ENCODE peak calls at places on chromosome 2, in ten cellular contexts. L is fibroblast of pulmonary artery, F is IMR-90, Z is brain microvascular endothelial cell, Q is neural progenitor cell, D is aorta, U is AG04450, G is lower lobe of right lung, S is fibroblast of lung, E is Peyer's patch. N is an unnamed sample.

GRCh38 chr2:63622751-63623150 is 34.0 kb downstream of the MDH1 start:
- DNase-seq in L (no peak), F (no peak), Z (no peak), Q (no peak), D (no peak), U (no peak), G (no peak), S (no peak), E (no peak), N (no peak)

GRCh38 chr2:222043897-222044296 is 254.9 kb downstream of the PAX3 start:
- DNase-seq in L (no peak), F (no peak), Z (no peak), Q (no peak), D (no peak), U (no peak), G (no peak), S (no peak), E (no peak), N (no peak)

GRCh38 chr2:237073552-237073951 is 12.1 kb upstream of the COPS8 start:
- DNase-seq in L (peak), F (peak), Z (peak), Q (no peak), D (no peak), U (peak), G (no peak), S (peak), E (no peak), N (peak)

GRCh38 chr2:53087282-53087882 is 680.2 kb upstream of the CHAC2 start:
- DNase-seq in L (peak), F (peak), Z (no peak), Q (no peak), D (no peak), U (no peak), G (no peak), S (peak), E (no peak), N (peak)

GRCh38 chr2:209579236-209579749 is 155.4 kb downstream of the MAP2 start:
- DNase-seq in L (peak), F (no peak), Z (peak), Q (peak), D (no peak), U (no peak), G (no peak), S (peak), E (no peak), N (peak)

GRCh38 chr2:239882335-239882734 is 142.8 kb downstream of the NDUFA10 start:
- DNase-seq in L (peak), F (no peak), Z (no peak), Q (peak), D (no peak), U (no peak), G (peak), S (peak), E (peak), N (peak)

GRCh38 chr2:3462493-3463104 is 56.7 kb downstream of the ADI1 start:
- DNase-seq in L (no peak), F (no peak), Z (no peak), Q (no peak), D (peak), U (no peak), G (peak), S (no peak), E (peak), N (no peak)

GRCh38 chr2:46878886-46879285 is 36.7 kb downstream of the MCFD2 start:
- DNase-seq in L (peak), F (peak), Z (no peak), Q (peak), D (no peak), U (no peak), G (no peak), S (peak), E (peak), N (peak)

GRCh38 chr2:142291964-142292363 is 161.1 kb upstream of the LRP1B start:
- DNase-seq in L (no peak), F (no peak), Z (peak), Q (no peak), D (no peak), U (no peak), G (no peak), S (no peak), E (no peak), N (peak)

GRCh38 chr2:32772623-32773221 is 144.9 kb downstream of the TTC27 start:
- DNase-seq in L (peak), F (peak), Z (peak), Q (peak), D (no peak), U (peak), G (no peak), S (peak), E (no peak), N (peak)

GRCh38 chr2:210224660-210225460 is at the start of gene ACADL:
- DNase-seq in L (peak), F (no peak), Z (peak), Q (peak), D (peak), U (no peak), G (peak), S (peak), E (peak), N (peak)

GRCh38 chr2:145484443-145485086 is 964.6 kb upstream of the ZEB2 start:
- DNase-seq in L (peak), F (peak), Z (peak), Q (no peak), D (no peak), U (no peak), G (no peak), S (peak), E (no peak), N (peak)

GRCh38 chr2:206056286-206056685 is 29.7 kb downstream of the INO80D start:
- DNase-seq in L (no peak), F (no peak), Z (no peak), Q (no peak), D (no peak), U (no peak), G (no peak), S (no peak), E (no peak), N (no peak)

GRCh38 chr2:196206804-196207203 is 35.4 kb upstream of the STK17B start:
- DNase-seq in L (no peak), F (no peak), Z (no peak), Q (no peak), D (no peak), U (no peak), G (no peak), S (no peak), E (no peak), N (no peak)

GRCh38 chr2:29603341-29603740 is 318.0 kb downstream of the ALK start:
- DNase-seq in L (no peak), F (no peak), Z (no peak), Q (no peak), D (no peak), U (no peak), G (no peak), S (no peak), E (no peak), N (no peak)

GRCh38 chr2:41735446-41735845 is 312.4 kb upstream of the PKDCC start:
- DNase-seq in L (peak), F (no peak), Z (no peak), Q (no peak), D (no peak), U (no peak), G (no peak), S (no peak), E (no peak), N (no peak)

GRCh38 chr2:75140288-75140687 is 59.0 kb downstream of the TACR1 start:
- DNase-seq in L (peak), F (no peak), Z (no peak), Q (no peak), D (no peak), U (no peak), G (no peak), S (no peak), E (no peak), N (no peak)

GRCh38 chr2:158047156-158047611 is 54.5 kb upstream of the UPP2 start:
- DNase-seq in L (no peak), F (no peak), Z (no peak), Q (no peak), D (no peak), U (no peak), G (no peak), S (no peak), E (no peak), N (no peak)

GRCh38 chr2:37449686-37450392 is 105.4 kb downstream of the QPCT start:
- DNase-seq in L (peak), F (peak), Z (peak), Q (no peak), D (peak), U (no peak), G (no peak), S (no peak), E (no peak), N (peak)

GRCh38 chr2:50344509-50345106 is 687.3 kb downstream of the NRXN1 start:
- DNase-seq in L (no peak), F (no peak), Z (no peak), Q (peak), D (no peak), U (no peak), G (no peak), S (no peak), E (no peak), N (no peak)

GRCh38 chr2:495745-496275 is 181.4 kb downstream of the TMEM18 start:
- DNase-seq in L (no peak), F (no peak), Z (no peak), Q (no peak), D (no peak), U (no peak), G (no peak), S (no peak), E (no peak), N (no peak)

GRCh38 chr2:120237491-120237902 is 14.3 kb upstream of the TMEM185B start:
- DNase-seq in L (peak), F (peak), Z (peak), Q (peak), D (no peak), U (no peak), G (no peak), S (peak), E (no peak), N (peak)

GRCh38 chr2:165293439-165294420 is 54.5 kb downstream of the SCN2A start:
- DNase-seq in L (peak), F (peak), Z (peak), Q (peak), D (no peak), U (peak), G (no peak), S (peak), E (peak), N (peak)

GRCh38 chr2:97966545-97967215 is 29.1 kb downstream of the TMEM131 start:
- DNase-seq in L (no peak), F (peak), Z (no peak), Q (no peak), D (no peak), U (no peak), G (no peak), S (no peak), E (no peak), N (no peak)

GRCh38 chr2:74659462-74659861 is 5.4 kb downstream of the SEMA4F start:
- DNase-seq in L (no peak), F (peak), Z (no peak), Q (no peak), D (no peak), U (no peak), G (no peak), S (no peak), E (no peak), N (no peak)

GRCh38 chr2:169069341-169069740 is at the start of gene DHRS9:
- DNase-seq in L (peak), F (peak), Z (peak), Q (no peak), D (peak), U (no peak), G (peak), S (peak), E (peak), N (peak)

GRCh38 chr2:149422337-149422990 is 92.1 kb downstream of the LYPD6 start:
- DNase-seq in L (peak), F (peak), Z (peak), Q (no peak), D (no peak), U (no peak), G (no peak), S (peak), E (peak), N (peak)

GRCh38 chr2:188607501-188607900 is 315.8 kb downstream of the GULP1 start:
- DNase-seq in L (no peak), F (no peak), Z (no peak), Q (no peak), D (no peak), U (no peak), G (no peak), S (peak), E (no peak), N (peak)

GRCh38 chr2:196435189-196435588 is 204.3 kb upstream of the CCDC150 start:
- DNase-seq in L (no peak), F (peak), Z (no peak), Q (no peak), D (no peak), U (peak), G (no peak), S (peak), E (no peak), N (peak)

GRCh38 chr2:2935445-2936149 is 442.0 kb downstream of the EIPR1 start:
- DNase-seq in L (no peak), F (no peak), Z (no peak), Q (no peak), D (no peak), U (no peak), G (no peak), S (no peak), E (no peak), N (no peak)

GRCh38 chr2:7203056-7203467 is 285.9 kb downstream of the RNF144A start:
- DNase-seq in L (peak), F (peak), Z (peak), Q (peak), D (no peak), U (peak), G (no peak), S (peak), E (peak), N (peak)

GRCh38 chr2:101467306-101467705 is 7.6 kb downstream of the RFX8 start:
- DNase-seq in L (no peak), F (peak), Z (no peak), Q (peak), D (no peak), U (no peak), G (no peak), S (peak), E (no peak), N (peak)

GRCh38 chr2:5482929-5483331 is 209.3 kb upstream of the SOX11 start:
- DNase-seq in L (no peak), F (no peak), Z (peak), Q (peak), D (no peak), U (no peak), G (no peak), S (peak), E (no peak), N (peak)

GRCh38 chr2:173791502-173791901 is 173.7 kb downstream of the SP3 start:
- DNase-seq in L (no peak), F (no peak), Z (no peak), Q (peak), D (no peak), U (no peak), G (no peak), S (no peak), E (no peak), N (no peak)

GRCh38 chr2:208280933-208281332 is 14.9 kb downstream of the PIKFYVE start:
- DNase-seq in L (peak), F (peak), Z (peak), Q (no peak), D (no peak), U (no peak), G (no peak), S (peak), E (no peak), N (peak)

GRCh38 chr2:192500550-192501200 is 305.9 kb upstream of the TMEFF2 start:
- DNase-seq in L (peak), F (peak), Z (peak), Q (no peak), D (no peak), U (peak), G (no peak), S (peak), E (no peak), N (peak)

GRCh38 chr2:215479536-215480240 is 43.8 kb upstream of the FN1 start:
- DNase-seq in L (no peak), F (no peak), Z (no peak), Q (no peak), D (no peak), U (no peak), G (no peak), S (no peak), E (no peak), N (no peak)

GRCh38 chr2:174024524-174025270 is 59.5 kb upstream of the SP3 start:
- DNase-seq in L (peak), F (peak), Z (peak), Q (peak), D (peak), U (no peak), G (peak), S (peak), E (peak), N (peak)

GRCh38 chr2:579961-580360 is 97.2 kb downstream of the TMEM18 start:
- DNase-seq in L (no peak), F (no peak), Z (no peak), Q (no peak), D (no peak), U (no peak), G (no peak), S (no peak), E (no peak), N (no peak)

GRCh38 chr2:182358601-182359000 is 68.2 kb downstream of the PDE1A start:
- DNase-seq in L (no peak), F (no peak), Z (no peak), Q (no peak), D (no peak), U (no peak), G (no peak), S (no peak), E (no peak), N (no peak)

GRCh38 chr2:182359027-182360011 is 67.5 kb downstream of the PDE1A start:
- DNase-seq in L (peak), F (peak), Z (no peak), Q (no peak), D (no peak), U (no peak), G (no peak), S (peak), E (no peak), N (peak)

GRCh38 chr2:182360012-182360662 is 66.7 kb downstream of the PDE1A start:
- DNase-seq in L (peak), F (peak), Z (no peak), Q (no peak), D (peak), U (peak), G (no peak), S (peak), E (peak), N (peak)

GRCh38 chr2:182361477-182361876 is 65.4 kb downstream of the PDE1A start:
- DNase-seq in L (no peak), F (no peak), Z (no peak), Q (no peak), D (no peak), U (no peak), G (no peak), S (no peak), E (no peak), N (no peak)

GRCh38 chr2:182360663-182361260 is 66.1 kb downstream of the PDE1A start:
- DNase-seq in L (no peak), F (no peak), Z (no peak), Q (no peak), D (no peak), U (no peak), G (no peak), S (no peak), E (no peak), N (no peak)
- H3K4me3 ChIP-seq in L (no peak), F (no peak), Z (no peak), Q (no peak), D (no peak), U (no peak), G (no peak), S (no peak), E (no peak), N (no peak)

GRCh38 chr2:204108874-204109295 is 172.3 kb downstream of the ICOS start:
- DNase-seq in L (no peak), F (no peak), Z (no peak), Q (no peak), D (no peak), U (no peak), G (no peak), S (no peak), E (no peak), N (no peak)

GRCh38 chr2:204109681-204110080 is 173.1 kb downstream of the ICOS start:
- DNase-seq in L (no peak), F (no peak), Z (no peak), Q (no peak), D (no peak), U (no peak), G (no peak), S (no peak), E (no peak), N (no peak)

GRCh38 chr2:204110250-204111183 is 174.0 kb downstream of the ICOS start:
- DNase-seq in L (peak), F (no peak), Z (peak), Q (no peak), D (no peak), U (no peak), G (no peak), S (peak), E (peak), N (no peak)

GRCh38 chr2:204104821-204105220 is 168.3 kb downstream of the ICOS start:
- DNase-seq in L (no peak), F (no peak), Z (no peak), Q (no peak), D (no peak), U (no peak), G (no peak), S (no peak), E (no peak), N (no peak)

DNA sequence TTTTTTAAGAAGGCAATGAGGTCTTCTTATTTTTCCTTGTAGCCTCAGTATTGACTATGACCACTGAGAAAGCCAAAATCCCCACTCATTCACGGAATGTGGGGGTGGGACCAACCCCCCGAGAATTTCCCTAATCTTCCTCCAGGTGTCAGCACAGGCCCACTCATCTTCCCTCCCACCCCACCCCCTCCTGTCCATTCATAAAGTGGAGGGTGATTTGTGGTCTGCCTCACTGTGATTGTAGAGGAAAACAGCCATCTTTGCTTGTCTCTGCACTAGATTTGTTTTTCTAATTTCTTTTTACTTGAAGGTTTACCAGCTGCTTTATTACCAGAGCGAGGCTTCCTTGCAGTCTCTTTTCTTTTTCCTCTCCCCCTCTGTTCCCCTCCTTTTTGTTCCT is 171.7 kb downstream of the ICOS start:
- DNase-seq in L (no peak), F (no peak), Z (peak), Q (peak), D (no peak), U (no peak), G (no peak), S (peak), E (no peak), N (peak)
- H3K4me3 ChIP-seq in L (no peak), F (no peak), Z (no peak), Q (no peak), D (no peak), U (no peak), G (no peak), S (no peak), E (no peak), N (no peak)

DNA sequence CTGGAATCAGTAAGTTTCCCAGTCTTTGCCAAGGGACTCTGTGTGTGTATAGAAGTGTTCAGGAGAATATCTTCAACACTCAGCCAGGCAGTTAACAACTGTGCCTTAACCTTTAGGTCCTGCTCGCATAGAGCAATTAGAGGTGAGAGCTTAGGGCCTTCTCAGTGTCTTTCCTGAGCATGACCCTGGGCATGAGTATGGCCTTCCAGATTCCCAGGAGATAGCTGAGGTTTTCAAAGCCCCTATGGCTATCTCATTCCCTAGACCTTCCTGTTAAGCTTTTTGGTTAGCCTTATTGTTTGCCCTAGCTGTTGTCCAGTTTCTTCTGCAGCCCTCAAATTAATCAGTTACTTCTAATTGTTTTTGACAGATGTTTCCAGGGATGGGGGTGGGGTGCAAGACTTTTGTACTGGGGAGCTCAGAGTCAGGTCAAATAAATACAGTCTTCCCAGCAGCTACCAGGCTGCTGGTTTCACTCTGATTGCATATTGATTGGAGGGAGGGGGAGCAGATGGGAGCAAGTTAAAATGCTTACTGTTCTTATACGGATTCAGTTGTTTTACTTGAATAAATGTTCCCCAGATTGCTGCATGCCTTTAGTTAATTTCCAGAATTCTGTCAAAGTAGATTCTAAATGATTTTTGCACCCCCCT is 23.1 kb downstream of the PDK1 start:
- DNase-seq in L (no peak), F (no peak), Z (no peak), Q (no peak), D (no peak), U (no peak), G (no peak), S (no peak), E (no peak), N (no peak)
- H3K4me3 ChIP-seq in L (no peak), F (no peak), Z (no peak), Q (no peak), D (no peak), U (no peak), G (no peak), S (no peak), E (no peak), N (no peak)

GRCh38 chr2:72142743-72143440 is 4.8 kb downstream of the CYP26B1 start:
- DNase-seq in L (peak), F (peak), Z (no peak), Q (peak), D (peak), U (no peak), G (no peak), S (peak), E (peak), N (no peak)
- H3K4me3 ChIP-seq in L (no peak), F (no peak), Z (no peak), Q (peak), D (no peak), U (peak), G (peak), S (no peak), E (peak), N (no peak)

N was measured in astrocyte.